ENCODE peak calls at places on chromosomes 16 and 17, in seven cellular contexts. One of them, this sample, is unnamed.

GRCh38 chr16:10561425-10561824 is 19.0 kb downstream of the EMP2 start:
- DNase-seq in body of pancreas: no peak
- DNase-seq in A549: no peak
- DNase-seq in glutamatergic neuron: no peak
- DNase-seq in omental fat pad: no peak
- DNase-seq in cardiac fibroblast: no peak
- DNase-seq in IMR-90: no peak
- DNase-seq in this sample: no peak

GRCh38 chr16:70438325-70438982 is 446 bp downstream of the ST3GAL2 start:
- DNase-seq in body of pancreas: no peak
- DNase-seq in A549: no peak
- DNase-seq in glutamatergic neuron: peak
- DNase-seq in omental fat pad: no peak
- DNase-seq in cardiac fibroblast: no peak
- DNase-seq in IMR-90: no peak
- DNase-seq in this sample: no peak

GRCh38 chr17:37131064-37131463 is 182.3 kb downstream of the AATF start:
- DNase-seq in body of pancreas: no peak
- DNase-seq in A549: no peak
- DNase-seq in glutamatergic neuron: no peak
- DNase-seq in omental fat pad: no peak
- DNase-seq in cardiac fibroblast: no peak
- DNase-seq in IMR-90: peak
- DNase-seq in this sample: peak

GRCh38 chr17:65662166-65662565 is 100.7 kb upstream of the AXIN2 start:
- DNase-seq in body of pancreas: no peak
- DNase-seq in A549: no peak
- DNase-seq in glutamatergic neuron: no peak
- DNase-seq in omental fat pad: no peak
- DNase-seq in cardiac fibroblast: peak
- DNase-seq in IMR-90: peak
- DNase-seq in this sample: no peak

GRCh38 chr17:38879878-38880727 is 10.2 kb downstream of the LASP1 start:
- DNase-seq in body of pancreas: peak
- DNase-seq in A549: peak
- DNase-seq in glutamatergic neuron: no peak
- DNase-seq in omental fat pad: no peak
- DNase-seq in cardiac fibroblast: peak
- DNase-seq in IMR-90: peak
- DNase-seq in this sample: peak

GRCh38 chr17:33050611-33051140 is 59.0 kb downstream of the SPACA3 start:
- DNase-seq in body of pancreas: no peak
- DNase-seq in A549: no peak
- DNase-seq in glutamatergic neuron: no peak
- DNase-seq in omental fat pad: no peak
- DNase-seq in cardiac fibroblast: no peak
- DNase-seq in IMR-90: no peak
- DNase-seq in this sample: no peak

GRCh38 chr17:61412860-61413653 is 13.4 kb downstream of the TBX2 start:
- DNase-seq in body of pancreas: no peak
- DNase-seq in A549: peak
- DNase-seq in glutamatergic neuron: no peak
- DNase-seq in omental fat pad: no peak
- DNase-seq in cardiac fibroblast: peak
- DNase-seq in IMR-90: no peak
- DNase-seq in this sample: peak

GRCh38 chr17:44872131-44872768 is 24.6 kb downstream of the HIGD1B start:
- DNase-seq in body of pancreas: no peak
- DNase-seq in A549: no peak
- DNase-seq in glutamatergic neuron: no peak
- DNase-seq in omental fat pad: no peak
- DNase-seq in cardiac fibroblast: no peak
- DNase-seq in IMR-90: no peak
- DNase-seq in this sample: no peak

GRCh38 chr16:67268136-67268579 is 11.2 kb upstream of the PLEKHG4 start:
- DNase-seq in body of pancreas: peak
- DNase-seq in A549: peak
- DNase-seq in glutamatergic neuron: no peak
- DNase-seq in omental fat pad: peak
- DNase-seq in cardiac fibroblast: peak
- DNase-seq in IMR-90: peak
- DNase-seq in this sample: no peak

GRCh38 chr16:31010539-31010938 is at the start of gene STX1B:
- DNase-seq in body of pancreas: no peak
- DNase-seq in A549: no peak
- DNase-seq in glutamatergic neuron: peak
- DNase-seq in omental fat pad: no peak
- DNase-seq in cardiac fibroblast: no peak
- DNase-seq in IMR-90: no peak
- DNase-seq in this sample: peak

GRCh38 chr16:68503334-68503733 is 35.8 kb upstream of the ZFP90 start:
- DNase-seq in body of pancreas: no peak
- DNase-seq in A549: no peak
- DNase-seq in glutamatergic neuron: no peak
- DNase-seq in omental fat pad: no peak
- DNase-seq in cardiac fibroblast: peak
- DNase-seq in IMR-90: peak
- DNase-seq in this sample: no peak

GRCh38 chr16:81625544-81626152 is 153.4 kb upstream of the PLCG2 start:
- DNase-seq in body of pancreas: peak
- DNase-seq in A549: no peak
- DNase-seq in glutamatergic neuron: no peak
- DNase-seq in omental fat pad: no peak
- DNase-seq in cardiac fibroblast: peak
- DNase-seq in IMR-90: peak
- DNase-seq in this sample: no peak

GRCh38 chr16:81000873-81001272 is 5.8 kb downstream of the CMC2 start:
- DNase-seq in body of pancreas: no peak
- DNase-seq in A549: no peak
- DNase-seq in glutamatergic neuron: no peak
- DNase-seq in omental fat pad: no peak
- DNase-seq in cardiac fibroblast: no peak
- DNase-seq in IMR-90: no peak
- DNase-seq in this sample: no peak

GRCh38 chr17:64326420-64327054 is 63.5 kb upstream of the TEX2 start:
- DNase-seq in body of pancreas: peak
- DNase-seq in A549: peak
- DNase-seq in glutamatergic neuron: no peak
- DNase-seq in omental fat pad: peak
- DNase-seq in cardiac fibroblast: peak
- DNase-seq in IMR-90: no peak
- DNase-seq in this sample: no peak

GRCh38 chr16:79402920-79403319 is 197.6 kb downstream of the MAF start:
- DNase-seq in body of pancreas: no peak
- DNase-seq in A549: no peak
- DNase-seq in glutamatergic neuron: no peak
- DNase-seq in omental fat pad: no peak
- DNase-seq in cardiac fibroblast: no peak
- DNase-seq in IMR-90: no peak
- DNase-seq in this sample: no peak

GRCh38 chr16:69410285-69410990 is 14.0 kb upstream of the CYB5B start:
- DNase-seq in body of pancreas: no peak
- DNase-seq in A549: peak
- DNase-seq in glutamatergic neuron: no peak
- DNase-seq in omental fat pad: no peak
- DNase-seq in cardiac fibroblast: peak
- DNase-seq in IMR-90: peak
- DNase-seq in this sample: no peak

GRCh38 chr17:47220531-47220999 is 11.4 kb downstream of the MYL4 start:
- DNase-seq in body of pancreas: no peak
- DNase-seq in A549: no peak
- DNase-seq in glutamatergic neuron: no peak
- DNase-seq in omental fat pad: no peak
- DNase-seq in cardiac fibroblast: no peak
- DNase-seq in IMR-90: no peak
- DNase-seq in this sample: no peak

GRCh38 chr17:58587713-58588117 is 73.3 kb upstream of the MTMR4 start:
- DNase-seq in body of pancreas: peak
- DNase-seq in A549: peak
- DNase-seq in glutamatergic neuron: peak
- DNase-seq in omental fat pad: peak
- DNase-seq in cardiac fibroblast: peak
- DNase-seq in IMR-90: peak
- DNase-seq in this sample: peak

GRCh38 chr16:67537636-67538591 is 9.3 kb downstream of the RIPOR1 start:
- DNase-seq in body of pancreas: peak
- DNase-seq in A549: no peak
- DNase-seq in glutamatergic neuron: peak
- DNase-seq in omental fat pad: no peak
- DNase-seq in cardiac fibroblast: no peak
- DNase-seq in IMR-90: no peak
- DNase-seq in this sample: peak

GRCh38 chr17:17156107-17156506 is 50.0 kb downstream of the PLD6 start:
- DNase-seq in body of pancreas: no peak
- DNase-seq in A549: no peak
- DNase-seq in glutamatergic neuron: no peak
- DNase-seq in omental fat pad: no peak
- DNase-seq in cardiac fibroblast: peak
- DNase-seq in IMR-90: peak
- DNase-seq in this sample: no peak

GRCh38 chr17:72362466-72363335 is 241.9 kb downstream of the SOX9 start:
- DNase-seq in body of pancreas: no peak
- DNase-seq in A549: peak
- DNase-seq in glutamatergic neuron: no peak
- DNase-seq in omental fat pad: no peak
- DNase-seq in cardiac fibroblast: peak
- DNase-seq in IMR-90: peak
- DNase-seq in this sample: no peak

GRCh38 chr17:66676421-66676820 is 158.5 kb upstream of the CACNG5 start:
- DNase-seq in body of pancreas: peak
- DNase-seq in A549: peak
- DNase-seq in glutamatergic neuron: no peak
- DNase-seq in omental fat pad: no peak
- DNase-seq in cardiac fibroblast: peak
- DNase-seq in IMR-90: no peak
- DNase-seq in this sample: no peak

GRCh38 chr16:67110136-67110847 is 551 bp downstream of the PHAF1 start:
- DNase-seq in body of pancreas: peak
- DNase-seq in A549: no peak
- DNase-seq in glutamatergic neuron: no peak
- DNase-seq in omental fat pad: no peak
- DNase-seq in cardiac fibroblast: no peak
- DNase-seq in IMR-90: no peak
- DNase-seq in this sample: peak

GRCh38 chr16:68372381-68372720 is 61.5 kb downstream of the PRMT7 start:
- DNase-seq in body of pancreas: no peak
- DNase-seq in A549: no peak
- DNase-seq in glutamatergic neuron: no peak
- DNase-seq in omental fat pad: no peak
- DNase-seq in cardiac fibroblast: no peak
- DNase-seq in IMR-90: no peak
- DNase-seq in this sample: no peak

GRCh38 chr17:69677130-69677529 is 262.6 kb downstream of the MAP2K6 start:
- DNase-seq in body of pancreas: no peak
- DNase-seq in A549: no peak
- DNase-seq in glutamatergic neuron: no peak
- DNase-seq in omental fat pad: no peak
- DNase-seq in cardiac fibroblast: peak
- DNase-seq in IMR-90: no peak
- DNase-seq in this sample: no peak

GRCh38 chr16:87724490-87725291 is 41.1 kb downstream of the KLHDC4 start:
- DNase-seq in body of pancreas: no peak
- DNase-seq in A549: no peak
- DNase-seq in glutamatergic neuron: no peak
- DNase-seq in omental fat pad: no peak
- DNase-seq in cardiac fibroblast: no peak
- DNase-seq in IMR-90: no peak
- DNase-seq in this sample: no peak

GRCh38 chr16:75000481-75001081 is 1.8 kb downstream of the ZNRF1 start:
- DNase-seq in body of pancreas: peak
- DNase-seq in A549: no peak
- DNase-seq in glutamatergic neuron: peak
- DNase-seq in omental fat pad: no peak
- DNase-seq in cardiac fibroblast: peak
- DNase-seq in IMR-90: peak
- DNase-seq in this sample: peak

GRCh38 chr16:68771922-68772681 is 35.0 kb downstream of the CDH1 start:
- DNase-seq in body of pancreas: no peak
- DNase-seq in A549: no peak
- DNase-seq in glutamatergic neuron: no peak
- DNase-seq in omental fat pad: no peak
- DNase-seq in cardiac fibroblast: no peak
- DNase-seq in IMR-90: no peak
- DNase-seq in this sample: no peak

GRCh38 chr16:28910046-28911031 is 14.7 kb downstream of the RABEP2 start:
- DNase-seq in body of pancreas: no peak
- DNase-seq in A549: peak
- DNase-seq in glutamatergic neuron: no peak
- DNase-seq in omental fat pad: no peak
- DNase-seq in cardiac fibroblast: no peak
- DNase-seq in IMR-90: peak
- DNase-seq in this sample: no peak

GRCh38 chr16:50102046-50102756 is 36.4 kb downstream of the HEATR3 start:
- DNase-seq in body of pancreas: no peak
- DNase-seq in A549: no peak
- DNase-seq in glutamatergic neuron: no peak
- DNase-seq in omental fat pad: no peak
- DNase-seq in cardiac fibroblast: peak
- DNase-seq in IMR-90: peak
- DNase-seq in this sample: no peak

GRCh38 chr16:72604375-72604774 is 432.4 kb upstream of the PMFBP1 start:
- DNase-seq in body of pancreas: no peak
- DNase-seq in A549: no peak
- DNase-seq in glutamatergic neuron: no peak
- DNase-seq in omental fat pad: no peak
- DNase-seq in cardiac fibroblast: no peak
- DNase-seq in IMR-90: no peak
- DNase-seq in this sample: no peak

GRCh38 chr17:76968707-76969597 is 100.7 kb downstream of the MGAT5B start:
- DNase-seq in body of pancreas: peak
- DNase-seq in A549: no peak
- DNase-seq in glutamatergic neuron: peak
- DNase-seq in omental fat pad: no peak
- DNase-seq in cardiac fibroblast: no peak
- DNase-seq in IMR-90: no peak
- DNase-seq in this sample: peak

GRCh38 chr16:88790312-88791150 is 5.5 kb upstream of the PIEZO1 start:
- DNase-seq in body of pancreas: peak
- DNase-seq in A549: no peak
- DNase-seq in glutamatergic neuron: no peak
- DNase-seq in omental fat pad: no peak
- DNase-seq in cardiac fibroblast: no peak
- DNase-seq in IMR-90: peak
- DNase-seq in this sample: no peak

GRCh38 chr17:73592531-73592961 is 51.7 kb downstream of the SDK2 start:
- DNase-seq in body of pancreas: no peak
- DNase-seq in A549: no peak
- DNase-seq in glutamatergic neuron: no peak
- DNase-seq in omental fat pad: no peak
- DNase-seq in cardiac fibroblast: no peak
- DNase-seq in IMR-90: no peak
- DNase-seq in this sample: no peak

GRCh38 chr16:25888873-25889272 is 197.1 kb downstream of the HS3ST4 start:
- DNase-seq in body of pancreas: no peak
- DNase-seq in A549: no peak
- DNase-seq in glutamatergic neuron: no peak
- DNase-seq in omental fat pad: no peak
- DNase-seq in cardiac fibroblast: no peak
- DNase-seq in IMR-90: no peak
- DNase-seq in this sample: no peak

GRCh38 chr16:50309156-50309526 is 42.8 kb downstream of the ADCY7 start:
- DNase-seq in body of pancreas: no peak
- DNase-seq in A549: no peak
- DNase-seq in glutamatergic neuron: no peak
- DNase-seq in omental fat pad: no peak
- DNase-seq in cardiac fibroblast: no peak
- DNase-seq in IMR-90: no peak
- DNase-seq in this sample: no peak

GRCh38 chr17:79992657-79993389 is 42.8 kb downstream of the TBC1D16 start:
- DNase-seq in body of pancreas: no peak
- DNase-seq in A549: no peak
- DNase-seq in glutamatergic neuron: no peak
- DNase-seq in omental fat pad: no peak
- DNase-seq in cardiac fibroblast: no peak
- DNase-seq in IMR-90: no peak
- DNase-seq in this sample: no peak

GRCh38 chr17:63702223-63702577 is 2.3 kb upstream of the LIMD2 start:
- DNase-seq in body of pancreas: no peak
- DNase-seq in A549: no peak
- DNase-seq in glutamatergic neuron: no peak
- DNase-seq in omental fat pad: no peak
- DNase-seq in cardiac fibroblast: no peak
- DNase-seq in IMR-90: no peak
- DNase-seq in this sample: no peak

This sample was measured in neural progenitor cell.